ENCODE peak calls at places on chromosomes 2 and 18, in four cellular contexts. O, K, V and I are unnamed samples.

GRCh38 chr2:64975232-64975791 is 13.9 kb upstream of the SLC1A4 start:
- DNase-seq in V (no peak), O (peak; percentile 13), K (peak; percentile 27), I (no peak)

GRCh38 chr2:12169721-12170120 is 423.3 kb downstream of the LPIN1 start:
- DNase-seq in K (peak; percentile 76), V (peak; percentile 31), O (no peak), I (no peak)

GRCh38 chr18:28177828-28178635 is 1.1 kb upstream of the CDH2 start:
- DNase-seq in V (peak; percentile 93), K (peak; percentile 46), O (peak; percentile 82), I (no peak)

GRCh38 chr18:36066731-36067117 is 635 bp downstream of the RPRD1A start:
- DNase-seq in O (no peak), V (no peak), K (no peak), I (peak; percentile 4)

GRCh38 chr2:124778076-124778475 is 753.0 kb downstream of the CNTNAP5 start:
- DNase-seq in K (no peak), V (no peak), O (no peak), I (no peak)

GRCh38 chr18:46718501-46719341 is 38.1 kb downstream of the ST8SIA5 start:
- DNase-seq in O (no peak), K (peak; percentile 89), V (no peak), I (no peak)

GRCh38 chr2:41940715-41941114 is 107.1 kb upstream of the PKDCC start:
- DNase-seq in K (no peak), V (no peak), O (no peak), I (no peak)

GRCh38 chr18:48531979-48532378 is 6.9 kb upstream of the CTIF start:
- DNase-seq in O (no peak), V (no peak), K (no peak), I (no peak)

GRCh38 chr2:224347181-224348051 is 54.5 kb downstream of the FAM124B start:
- DNase-seq in V (no peak), O (no peak), K (no peak), I (no peak)

GRCh38 chr2:2577366-2577765 is 246.3 kb upstream of the MYT1L start:
- DNase-seq in O (no peak), K (no peak), V (no peak), I (no peak)

GRCh38 chr18:75864816-75865215 is 437.3 kb upstream of the SMIM21 start:
- DNase-seq in O (no peak), V (no peak), K (no peak), I (no peak)

GRCh38 chr2:19801367-19802087 is 100.3 kb downstream of the TTC32 start:
- DNase-seq in V (no peak), O (no peak), K (peak; percentile 97), I (no peak)

GRCh38 chr2:122610948-122611609 is 855.6 kb downstream of the TSN start:
- DNase-seq in V (no peak), K (no peak), O (no peak), I (no peak)

GRCh38 chr2:39469807-39470206 is 32.7 kb upstream of the MAP4K3 start:
- DNase-seq in K (peak; percentile 73), O (peak; percentile 51), V (peak; percentile 18), I (peak; percentile 82)

GRCh38 chr2:133362061-133362476 is 206.2 kb downstream of the NCKAP5 start:
- DNase-seq in V (no peak), O (no peak), K (no peak), I (no peak)

GRCh38 chr2:144578099-144578498 is 58.2 kb upstream of the ZEB2 start:
- DNase-seq in O (no peak), V (no peak), K (no peak), I (no peak)

GRCh38 chr2:40488927-40489677 is 37.2 kb upstream of the SLC8A1 start:
- DNase-seq in K (no peak), V (no peak), O (no peak), I (no peak)

GRCh38 chr2:159177957-159178356 is 108.5 kb downstream of the WDSUB1 start:
- DNase-seq in K (no peak), O (peak; percentile 16), V (no peak), I (no peak)

GRCh38 chr2:134919360-134920210 is 963 bp downstream of the CCNT2 start:
- DNase-seq in O (no peak), V (no peak), K (peak; percentile 44), I (peak; percentile 40)

GRCh38 chr2:190871539-190871938 is 9.1 kb upstream of the GLS start:
- DNase-seq in V (no peak), O (no peak), K (no peak), I (no peak)

DNA sequence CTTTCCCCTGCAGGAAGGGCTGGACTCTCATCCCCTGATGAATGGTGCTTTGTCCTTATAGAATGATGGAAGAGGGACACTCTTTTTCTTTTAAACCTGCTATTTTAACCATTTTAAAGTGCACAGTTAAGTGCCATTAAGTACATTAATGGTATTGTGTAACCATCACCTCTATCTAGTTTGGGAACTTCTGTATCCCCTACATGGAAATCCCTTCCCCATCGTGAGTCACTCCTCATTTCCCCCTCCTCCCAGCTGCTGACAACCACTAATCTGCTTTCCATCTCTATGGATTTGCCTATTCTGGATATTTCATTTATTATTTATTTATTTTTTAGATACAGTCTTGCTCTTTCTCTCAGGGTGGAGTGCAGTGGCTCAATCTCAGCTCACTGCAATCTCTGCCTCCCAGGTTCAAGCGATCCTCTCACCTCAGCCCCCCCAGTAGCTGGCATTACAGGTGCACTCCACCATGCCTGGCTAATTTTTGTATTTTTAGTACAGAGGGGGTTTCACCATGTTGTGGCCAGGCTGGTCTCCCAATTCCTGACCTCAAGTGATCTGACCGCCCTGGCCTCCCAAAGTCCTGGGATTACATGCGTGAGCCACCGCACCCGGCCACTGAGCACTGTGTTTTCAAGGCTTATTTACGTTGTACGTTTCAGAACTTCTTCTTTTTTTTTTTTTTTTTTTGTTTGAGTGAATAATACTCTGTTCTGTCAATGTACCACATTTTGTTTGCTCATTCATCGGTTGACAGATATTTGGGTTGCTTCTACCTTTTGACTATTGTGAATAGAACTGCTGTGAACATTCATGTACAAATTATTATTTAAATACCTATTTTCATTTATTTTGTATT is 15.8 kb downstream of the DGKD start:
- DNase-seq in V (no peak), K (no peak), O (no peak), I (no peak)
- H4K20me1 ChIP-seq in V (no peaks in the 10 kb centered on the region), K (no peaks in the 10 kb centered on the region), O (peaks cover 16% of the 10 kb centered on the region), I (no peaks in the 10 kb centered on the region)

DNA sequence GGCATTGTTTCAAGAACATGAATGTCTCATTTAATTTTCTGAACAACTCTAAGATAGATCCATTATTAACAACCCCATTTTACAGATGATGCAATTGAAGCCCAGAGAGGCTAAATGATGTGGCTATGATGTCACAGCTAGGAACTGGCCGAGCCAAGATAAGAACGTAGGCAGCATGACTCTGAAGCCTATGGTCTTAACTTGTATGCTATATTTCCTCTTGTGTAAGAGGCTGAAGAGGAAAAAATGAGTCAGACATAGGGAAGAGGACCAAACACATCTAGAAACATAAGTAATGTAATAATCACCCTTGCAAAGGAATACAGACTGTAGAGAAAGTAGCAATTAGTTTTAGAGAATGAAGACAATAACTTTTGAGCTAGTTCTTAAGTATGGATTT is 416.8 kb downstream of the FIGN start:
- DNase-seq in K (peak; percentile 7), V (no peak), O (no peak), I (no peak)
- H3K4me1 ChIP-seq in K (no peaks in the 10 kb centered on the region), V (peaks cover 9% of the 10 kb centered on the region), O (no peaks in the 10 kb centered on the region), I (no peaks in the 10 kb centered on the region)

GRCh38 chr2:202035089-202035940 is 1.7 kb downstream of the FZD7 start:
- DNase-seq in K (no peak), O (peak; percentile 64), V (peak; percentile 85), I (no peak)

GRCh38 chr2:202031261-202031986 is 2.2 kb upstream of the FZD7 start:
- DNase-seq in O (no peak), K (no peak), V (no peak), I (no peak)

GRCh38 chr2:202032841-202033316 is 776 bp upstream of the FZD7 start:
- DNase-seq in V (peak; percentile 87), O (peak; percentile 76), K (peak; percentile 16), I (peak; percentile 26)

GRCh38 chr2:202034249-202035088 is 814 bp downstream of the FZD7 start:
- DNase-seq in O (no peak), K (peak; percentile 25), V (peak; percentile 65), I (no peak)

DNA sequence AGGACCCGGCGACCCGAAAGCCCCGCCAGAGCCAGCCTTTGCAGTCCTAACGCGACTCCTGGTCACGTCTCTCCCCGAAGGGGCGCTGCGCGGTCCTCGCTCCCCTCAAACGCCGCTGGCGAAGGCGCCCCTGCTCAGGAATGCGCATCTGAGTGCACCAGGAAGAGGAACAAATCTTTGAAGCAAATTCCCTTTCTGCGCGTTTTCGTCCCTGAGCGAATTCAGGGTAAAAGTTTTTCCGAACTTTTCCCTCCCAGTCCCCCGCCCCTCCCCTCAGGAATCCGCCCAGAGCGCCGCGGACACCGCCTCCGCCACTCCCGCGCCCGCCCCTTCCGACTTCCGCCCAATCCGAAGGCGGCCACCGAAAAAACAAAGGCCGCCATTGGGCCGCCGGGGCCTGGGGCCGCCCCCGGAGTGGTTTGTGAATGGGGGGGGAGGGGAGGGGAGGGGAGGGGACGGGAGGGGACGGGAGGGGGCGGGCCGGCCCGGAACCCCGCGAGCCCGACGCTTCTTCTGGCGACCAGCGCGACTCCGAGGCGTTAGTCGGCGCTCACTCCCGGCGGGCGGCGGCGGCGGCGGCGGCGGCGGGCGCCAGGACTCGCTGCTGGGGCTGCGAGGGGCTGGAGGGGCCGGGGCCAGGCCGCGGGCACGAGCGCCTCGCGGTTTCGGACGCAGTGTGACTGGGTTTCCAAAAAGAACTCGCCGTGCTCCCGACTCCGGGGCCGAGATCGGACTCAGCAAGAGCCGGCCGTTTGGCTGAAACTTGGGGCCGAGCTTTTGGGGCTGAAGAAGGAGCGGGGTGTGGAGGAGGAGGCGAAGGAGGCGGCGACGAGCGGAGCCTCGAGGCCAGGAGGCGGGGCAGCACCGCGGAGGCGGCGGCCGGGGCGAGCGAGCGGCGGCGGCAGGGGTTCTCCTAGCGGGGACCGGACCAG is at the start of gene FZD7:
- DNase-seq in K (peak; percentile 71), O (peak; percentile 96), V (peak; percentile 97), I (peak; percentile 91)
- H3K27ac ChIP-seq in K (no peak within 1 kb of the TSS), O (peak within 1 kb of the TSS; percentile 99), V (peak within 1 kb of the TSS; percentile 99), I (peak within 1 kb of the TSS; percentile 10)

GRCh38 chr18:77115461-77115907 is 17.1 kb downstream of the MBP start:
- DNase-seq in O (no peak), V (no peak), K (no peak), I (no peak)

GRCh38 chr18:77118256-77119090 is 14.1 kb downstream of the MBP start:
- DNase-seq in O (no peak), V (no peak), K (no peak), I (no peak)

GRCh38 chr18:77114070-77114563 is 18.5 kb downstream of the MBP start:
- DNase-seq in V (no peak), K (no peak), O (no peak), I (no peak)

GRCh38 chr18:77114564-77115391 is 17.8 kb downstream of the MBP start:
- DNase-seq in O (no peak), V (no peak), K (peak; percentile 82), I (no peak)

DNA sequence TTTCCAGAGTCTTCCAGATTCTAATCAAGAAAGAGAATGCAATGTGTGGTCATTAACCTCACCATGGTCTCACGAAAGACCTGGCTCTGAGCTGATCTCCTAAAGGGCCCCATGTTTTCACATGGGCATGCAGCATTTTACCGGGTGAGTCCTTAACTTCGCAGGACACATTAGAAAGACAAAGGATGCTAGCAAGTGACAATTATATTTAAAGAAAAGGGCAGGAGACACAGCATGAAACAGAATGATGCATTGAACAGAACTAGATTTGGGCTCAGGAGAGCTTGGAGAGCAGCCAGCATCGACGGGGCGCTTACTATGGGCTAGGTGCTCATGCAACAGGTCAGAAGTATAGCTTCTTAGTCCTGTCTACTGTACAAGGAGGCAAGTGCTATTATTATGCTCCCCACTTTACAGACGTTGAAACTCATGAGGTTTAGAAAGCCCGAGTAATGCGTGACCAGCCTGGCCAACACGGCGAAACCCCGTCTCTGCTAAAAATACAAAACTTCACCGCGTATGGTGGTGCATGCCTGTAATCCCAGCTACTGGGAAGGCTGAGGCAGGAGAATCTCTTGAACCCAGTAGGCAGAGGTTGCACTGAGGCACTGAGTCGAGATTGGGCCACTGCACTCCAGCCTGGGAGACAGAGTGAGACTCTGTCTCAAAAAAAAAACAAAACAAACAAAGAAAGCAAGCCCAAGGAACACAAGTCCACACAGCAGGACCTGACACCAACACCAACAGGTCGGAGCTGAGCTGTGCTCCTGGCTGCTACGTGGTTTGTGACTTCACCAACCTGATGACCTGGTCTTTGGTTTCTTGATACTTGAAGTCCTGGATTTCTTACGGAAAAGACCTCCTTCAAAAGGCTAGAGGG is 16.1 kb downstream of the MBP start:
- DNase-seq in K (no peak), V (no peak), O (no peak), I (no peak)
- H4K20me1 ChIP-seq in K (no peaks in the 10 kb centered on the region), V (no peaks in the 10 kb centered on the region), O (no peaks in the 10 kb centered on the region), I (no peaks in the 10 kb centered on the region)